ENCODE peak calls at places on chromosomes 7 and 10, in eight cellular contexts. One of them, this sample, is unnamed.

GRCh38 chr10:19730071-19730470 is 86.2 kb upstream of the PLXDC2 start:
- DNase-seq in H1: no peak
- DNase-seq in Peyer's patch: no peak
- DNase-seq in CD4-positive, CD25-positive, alpha-beta regulatory T cell: no peak
- DNase-seq in fibroblast of lung: peak; percentile 86
- DNase-seq in CD4-positive, alpha-beta memory T cell: no peak
- DNase-seq in HCT116: no peak
- DNase-seq in CD8-positive, alpha-beta memory T cell: no peak
- DNase-seq in this sample: no peak

GRCh38 chr10:42615419-42615818 is 23.0 kb downstream of the ZNF33B start:
- DNase-seq in CD4-positive, alpha-beta memory T cell: no peak
- DNase-seq in HCT116: no peak
- DNase-seq in fibroblast of lung: no peak
- DNase-seq in Peyer's patch: no peak
- DNase-seq in CD4-positive, CD25-positive, alpha-beta regulatory T cell: no peak
- DNase-seq in H1: no peak
- DNase-seq in CD8-positive, alpha-beta memory T cell: no peak
- DNase-seq in this sample: no peak

GRCh38 chr7:157674027-157674714 is 337.4 kb downstream of the DNAJB6 start:
- DNase-seq in H1: peak; percentile 41
- DNase-seq in CD8-positive, alpha-beta memory T cell: no peak
- DNase-seq in fibroblast of lung: no peak
- DNase-seq in Peyer's patch: peak; percentile 35
- DNase-seq in CD4-positive, CD25-positive, alpha-beta regulatory T cell: no peak
- DNase-seq in HCT116: no peak
- DNase-seq in CD4-positive, alpha-beta memory T cell: no peak
- DNase-seq in this sample: no peak

GRCh38 chr7:29968683-29969457 is 20.7 kb downstream of the SCRN1 start:
- DNase-seq in Peyer's patch: no peak
- DNase-seq in CD4-positive, CD25-positive, alpha-beta regulatory T cell: no peak
- DNase-seq in HCT116: no peak
- DNase-seq in H1: no peak
- DNase-seq in fibroblast of lung: peak; percentile 89
- DNase-seq in CD8-positive, alpha-beta memory T cell: no peak
- DNase-seq in CD4-positive, alpha-beta memory T cell: no peak
- DNase-seq in this sample: peak; percentile 38

GRCh38 chr10:47317251-47317650 is 5.0 kb upstream of the GDF2 start:
- DNase-seq in HCT116: no peak
- DNase-seq in CD8-positive, alpha-beta memory T cell: no peak
- DNase-seq in H1: no peak
- DNase-seq in Peyer's patch: no peak
- DNase-seq in CD4-positive, alpha-beta memory T cell: no peak
- DNase-seq in CD4-positive, CD25-positive, alpha-beta regulatory T cell: no peak
- DNase-seq in fibroblast of lung: no peak
- DNase-seq in this sample: no peak

GRCh38 chr10:93072713-93073538 is 767 bp upstream of the CYP26A1 start:
- DNase-seq in fibroblast of lung: no peak
- DNase-seq in HCT116: no peak
- DNase-seq in CD4-positive, alpha-beta memory T cell: no peak
- DNase-seq in CD4-positive, CD25-positive, alpha-beta regulatory T cell: no peak
- DNase-seq in H1: no peak
- DNase-seq in CD8-positive, alpha-beta memory T cell: no peak
- DNase-seq in Peyer's patch: no peak
- DNase-seq in this sample: no peak

GRCh38 chr7:101631224-101631714 is 2.2 kb upstream of the MYL10 start:
- DNase-seq in fibroblast of lung: peak; percentile 50
- DNase-seq in CD4-positive, alpha-beta memory T cell: no peak
- DNase-seq in CD4-positive, CD25-positive, alpha-beta regulatory T cell: no peak
- DNase-seq in CD8-positive, alpha-beta memory T cell: no peak
- DNase-seq in HCT116: no peak
- DNase-seq in H1: no peak
- DNase-seq in Peyer's patch: no peak
- DNase-seq in this sample: no peak

GRCh38 chr10:86667421-86668181 is 710 bp upstream of the LDB3 start:
- DNase-seq in CD8-positive, alpha-beta memory T cell: no peak
- DNase-seq in HCT116: no peak
- DNase-seq in Peyer's patch: no peak
- DNase-seq in fibroblast of lung: no peak
- DNase-seq in H1: no peak
- DNase-seq in CD4-positive, alpha-beta memory T cell: no peak
- DNase-seq in CD4-positive, CD25-positive, alpha-beta regulatory T cell: no peak
- DNase-seq in this sample: no peak

GRCh38 chr10:69363666-69364065 is 53.1 kb downstream of the TACR2 start:
- DNase-seq in HCT116: no peak
- DNase-seq in CD4-positive, alpha-beta memory T cell: no peak
- DNase-seq in CD4-positive, CD25-positive, alpha-beta regulatory T cell: no peak
- DNase-seq in fibroblast of lung: no peak
- DNase-seq in CD8-positive, alpha-beta memory T cell: no peak
- DNase-seq in H1: no peak
- DNase-seq in Peyer's patch: no peak
- DNase-seq in this sample: no peak

GRCh38 chr10:61545170-61545569 is 92.0 kb upstream of the TMEM26 start:
- DNase-seq in CD4-positive, CD25-positive, alpha-beta regulatory T cell: no peak
- DNase-seq in HCT116: no peak
- DNase-seq in H1: no peak
- DNase-seq in fibroblast of lung: no peak
- DNase-seq in CD8-positive, alpha-beta memory T cell: no peak
- DNase-seq in CD4-positive, alpha-beta memory T cell: no peak
- DNase-seq in Peyer's patch: no peak
- DNase-seq in this sample: no peak

GRCh38 chr10:98368644-98369043 is 46.3 kb downstream of the PYROXD2 start:
- DNase-seq in H1: no peak
- DNase-seq in HCT116: no peak
- DNase-seq in Peyer's patch: no peak
- DNase-seq in CD4-positive, alpha-beta memory T cell: no peak
- DNase-seq in CD4-positive, CD25-positive, alpha-beta regulatory T cell: no peak
- DNase-seq in CD8-positive, alpha-beta memory T cell: no peak
- DNase-seq in fibroblast of lung: no peak
- DNase-seq in this sample: no peak

GRCh38 chr10:77583527-77583926 is 54.1 kb downstream of the KCNMA1 start:
- DNase-seq in fibroblast of lung: no peak
- DNase-seq in HCT116: no peak
- DNase-seq in CD4-positive, alpha-beta memory T cell: no peak
- DNase-seq in CD4-positive, CD25-positive, alpha-beta regulatory T cell: no peak
- DNase-seq in H1: no peak
- DNase-seq in CD8-positive, alpha-beta memory T cell: no peak
- DNase-seq in Peyer's patch: peak; percentile 15
- DNase-seq in this sample: no peak

GRCh38 chr10:78741541-78741940 is 327.2 kb upstream of the ZMIZ1 start:
- DNase-seq in fibroblast of lung: peak; percentile 47
- DNase-seq in Peyer's patch: no peak
- DNase-seq in CD4-positive, CD25-positive, alpha-beta regulatory T cell: no peak
- DNase-seq in CD4-positive, alpha-beta memory T cell: no peak
- DNase-seq in CD8-positive, alpha-beta memory T cell: no peak
- DNase-seq in HCT116: no peak
- DNase-seq in H1: no peak
- DNase-seq in this sample: no peak

GRCh38 chr7:112616295-112616694 is 135.5 kb downstream of the LSMEM1 start:
- DNase-seq in fibroblast of lung: no peak
- DNase-seq in CD4-positive, alpha-beta memory T cell: no peak
- DNase-seq in H1: no peak
- DNase-seq in CD8-positive, alpha-beta memory T cell: no peak
- DNase-seq in Peyer's patch: no peak
- DNase-seq in CD4-positive, CD25-positive, alpha-beta regulatory T cell: no peak
- DNase-seq in HCT116: no peak
- DNase-seq in this sample: no peak

GRCh38 chr7:136869991-136870798 is 1.7 kb downstream of the CHRM2 start:
- DNase-seq in CD8-positive, alpha-beta memory T cell: no peak
- DNase-seq in Peyer's patch: no peak
- DNase-seq in fibroblast of lung: peak; percentile 47
- DNase-seq in CD4-positive, alpha-beta memory T cell: no peak
- DNase-seq in CD4-positive, CD25-positive, alpha-beta regulatory T cell: no peak
- DNase-seq in H1: no peak
- DNase-seq in HCT116: no peak
- DNase-seq in this sample: no peak

GRCh38 chr7:148962823-148963582 is 65.3 kb downstream of the PDIA4 start:
- DNase-seq in CD4-positive, CD25-positive, alpha-beta regulatory T cell: peak; percentile 82
- DNase-seq in CD4-positive, alpha-beta memory T cell: peak; percentile 80
- DNase-seq in Peyer's patch: peak; percentile 72
- DNase-seq in HCT116: peak; percentile 60
- DNase-seq in H1: no peak
- DNase-seq in fibroblast of lung: peak; percentile 55
- DNase-seq in CD8-positive, alpha-beta memory T cell: peak; percentile 32
- DNase-seq in this sample: no peak

GRCh38 chr7:151708610-151709009 is 168.3 kb downstream of the PRKAG2 start:
- DNase-seq in fibroblast of lung: no peak
- DNase-seq in CD8-positive, alpha-beta memory T cell: no peak
- DNase-seq in CD4-positive, alpha-beta memory T cell: no peak
- DNase-seq in HCT116: no peak
- DNase-seq in CD4-positive, CD25-positive, alpha-beta regulatory T cell: no peak
- DNase-seq in Peyer's patch: no peak
- DNase-seq in H1: no peak
- DNase-seq in this sample: no peak
- H3K27ac ChIP-seq in fibroblast of lung: no peak overlapping the region
- H3K27ac ChIP-seq in CD8-positive, alpha-beta memory T cell: no peak overlapping the region
- H3K27ac ChIP-seq in CD4-positive, alpha-beta memory T cell: no peak overlapping the region
- H3K27ac ChIP-seq in HCT116: no peak overlapping the region
- H3K27ac ChIP-seq in CD4-positive, CD25-positive, alpha-beta regulatory T cell: no peak overlapping the region
- H3K27ac ChIP-seq in Peyer's patch: no peak overlapping the region
- H3K27ac ChIP-seq in H1: no peak overlapping the region
- H3K27ac ChIP-seq in this sample: no peak overlapping the region

DNA sequence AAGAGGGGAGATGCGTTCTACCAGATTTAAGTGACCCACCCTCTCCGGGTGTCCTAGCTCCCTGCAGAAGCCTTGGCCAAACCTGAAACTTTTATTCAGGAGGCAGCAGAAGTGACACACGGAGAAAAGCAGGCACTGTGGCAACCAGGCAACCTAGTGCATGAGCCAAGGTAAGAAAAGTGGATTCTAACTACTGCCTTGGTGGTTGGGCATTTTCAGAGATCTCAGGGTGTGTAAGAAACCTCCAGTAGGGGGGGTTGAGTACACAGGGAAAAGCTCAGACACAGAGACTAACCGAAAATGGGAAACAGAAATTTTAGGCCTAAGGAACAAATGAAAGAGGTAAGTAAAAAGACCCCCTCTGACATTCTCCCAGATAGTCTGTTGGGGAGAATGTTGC is 645.7 kb downstream of the ANKRD7 start:
- DNase-seq in fibroblast of lung: no peak
- DNase-seq in CD8-positive, alpha-beta memory T cell: no peak
- DNase-seq in HCT116: peak; percentile 12
- DNase-seq in H1: peak; percentile 47
- DNase-seq in CD4-positive, alpha-beta memory T cell: no peak
- DNase-seq in CD4-positive, CD25-positive, alpha-beta regulatory T cell: no peak
- DNase-seq in Peyer's patch: no peak
- DNase-seq in this sample: no peak
- H3K27ac ChIP-seq in fibroblast of lung: no peak overlapping the region
- H3K27ac ChIP-seq in CD8-positive, alpha-beta memory T cell: no peak overlapping the region
- H3K27ac ChIP-seq in HCT116: no peak overlapping the region
- H3K27ac ChIP-seq in H1: no peak overlapping the region
- H3K27ac ChIP-seq in CD4-positive, alpha-beta memory T cell: no peak overlapping the region
- H3K27ac ChIP-seq in CD4-positive, CD25-positive, alpha-beta regulatory T cell: no peak overlapping the region
- H3K27ac ChIP-seq in Peyer's patch: no peak overlapping the region
- H3K27ac ChIP-seq in this sample: no peak overlapping the region

DNA sequence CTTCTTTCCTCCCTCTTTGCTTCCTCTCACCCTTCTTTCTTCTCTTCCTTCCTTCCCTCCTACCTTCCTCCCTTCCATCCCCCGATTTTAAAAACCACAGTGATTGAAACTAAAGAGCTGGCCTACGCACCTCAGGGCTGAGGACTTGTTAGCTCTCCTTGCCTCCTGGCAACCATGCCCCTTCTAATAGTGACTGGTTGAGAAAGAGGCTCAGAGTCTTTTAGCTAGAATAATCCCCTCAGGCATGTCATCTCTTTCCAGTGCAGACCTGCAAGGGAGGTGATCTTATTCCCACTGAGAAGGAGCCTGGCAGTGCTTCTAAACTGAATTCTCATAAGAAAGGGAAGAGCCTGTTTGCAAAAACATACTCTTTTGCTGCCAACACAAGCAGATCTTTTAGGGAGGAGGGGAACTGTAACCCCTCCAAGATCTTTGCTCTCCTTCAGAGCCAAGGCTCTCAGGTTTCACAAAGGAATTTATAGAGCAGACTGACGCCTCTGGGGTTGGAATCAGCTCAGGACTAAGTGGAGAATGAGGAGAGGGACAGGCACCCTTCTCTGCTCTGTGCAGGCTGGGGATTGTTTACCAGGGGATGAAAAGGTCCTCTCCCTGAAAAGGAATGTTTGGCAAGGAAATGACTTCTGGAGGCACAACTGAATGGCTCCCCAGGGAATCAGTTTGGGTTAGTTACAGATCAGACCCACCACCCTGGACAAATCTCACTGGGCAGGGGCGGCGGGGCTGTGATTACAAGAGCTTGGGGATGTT is 9.4 kb upstream of the ANKRD1 start:
- DNase-seq in CD4-positive, CD25-positive, alpha-beta regulatory T cell: no peak
- DNase-seq in CD8-positive, alpha-beta memory T cell: no peak
- DNase-seq in H1: no peak
- DNase-seq in CD4-positive, alpha-beta memory T cell: no peak
- DNase-seq in HCT116: no peak
- DNase-seq in fibroblast of lung: peak; percentile 89
- DNase-seq in Peyer's patch: no peak
- DNase-seq in this sample: no peak
- H3K27ac ChIP-seq in CD4-positive, CD25-positive, alpha-beta regulatory T cell: no peak overlapping the region
- H3K27ac ChIP-seq in CD8-positive, alpha-beta memory T cell: no peak overlapping the region
- H3K27ac ChIP-seq in H1: no peak overlapping the region
- H3K27ac ChIP-seq in CD4-positive, alpha-beta memory T cell: no peak overlapping the region
- H3K27ac ChIP-seq in HCT116: peak overlapping the region; percentile 39
- H3K27ac ChIP-seq in fibroblast of lung: peak overlapping the region; percentile 48
- H3K27ac ChIP-seq in Peyer's patch: no peak overlapping the region
- H3K27ac ChIP-seq in this sample: peak overlapping the region; percentile 46

GRCh38 chr10:29791773-29792172 is 157.0 kb upstream of the SVIL start:
- DNase-seq in CD4-positive, CD25-positive, alpha-beta regulatory T cell: no peak
- DNase-seq in fibroblast of lung: no peak
- DNase-seq in H1: no peak
- DNase-seq in CD8-positive, alpha-beta memory T cell: no peak
- DNase-seq in CD4-positive, alpha-beta memory T cell: no peak
- DNase-seq in HCT116: no peak
- DNase-seq in Peyer's patch: no peak
- DNase-seq in this sample: no peak

GRCh38 chr10:29795856-29796255 is 161.1 kb upstream of the SVIL start:
- DNase-seq in H1: no peak
- DNase-seq in CD4-positive, CD25-positive, alpha-beta regulatory T cell: no peak
- DNase-seq in Peyer's patch: no peak
- DNase-seq in CD8-positive, alpha-beta memory T cell: no peak
- DNase-seq in CD4-positive, alpha-beta memory T cell: no peak
- DNase-seq in fibroblast of lung: peak; percentile 82
- DNase-seq in HCT116: no peak
- DNase-seq in this sample: no peak

GRCh38 chr10:29794776-29795635 is 160.2 kb upstream of the SVIL start:
- DNase-seq in Peyer's patch: no peak
- DNase-seq in H1: no peak
- DNase-seq in fibroblast of lung: peak; percentile 81
- DNase-seq in CD4-positive, alpha-beta memory T cell: no peak
- DNase-seq in CD8-positive, alpha-beta memory T cell: no peak
- DNase-seq in HCT116: no peak
- DNase-seq in CD4-positive, CD25-positive, alpha-beta regulatory T cell: no peak
- DNase-seq in this sample: no peak

GRCh38 chr10:29798876-29799690 is 164.3 kb upstream of the SVIL start:
- DNase-seq in H1: no peak
- DNase-seq in CD4-positive, CD25-positive, alpha-beta regulatory T cell: no peak
- DNase-seq in CD4-positive, alpha-beta memory T cell: no peak
- DNase-seq in fibroblast of lung: no peak
- DNase-seq in HCT116: no peak
- DNase-seq in Peyer's patch: no peak
- DNase-seq in CD8-positive, alpha-beta memory T cell: no peak
- DNase-seq in this sample: no peak

DNA sequence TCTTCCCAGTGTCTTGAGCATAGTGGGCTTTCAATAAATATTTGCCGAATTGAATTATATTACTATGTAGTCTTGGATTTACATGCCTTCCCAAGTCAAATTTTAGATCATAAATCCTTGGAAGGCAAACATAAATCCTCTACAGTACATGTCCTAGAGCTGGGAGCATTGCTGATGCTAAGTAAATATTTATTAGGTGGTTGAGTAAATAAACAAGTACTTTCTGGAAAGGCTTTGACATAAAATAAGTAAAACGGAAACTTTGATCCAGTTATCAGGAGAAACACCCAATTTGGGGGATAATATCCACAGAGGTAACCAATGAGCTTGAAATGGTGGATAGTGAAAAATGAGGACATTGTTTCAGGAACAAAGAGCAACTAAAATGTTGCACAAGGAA is 162.8 kb upstream of the SVIL start:
- DNase-seq in H1: no peak
- DNase-seq in CD8-positive, alpha-beta memory T cell: no peak
- DNase-seq in Peyer's patch: no peak
- DNase-seq in CD4-positive, alpha-beta memory T cell: no peak
- DNase-seq in CD4-positive, CD25-positive, alpha-beta regulatory T cell: no peak
- DNase-seq in fibroblast of lung: no peak
- DNase-seq in HCT116: no peak
- DNase-seq in this sample: no peak
- H3K27ac ChIP-seq in H1: no peak overlapping the region
- H3K27ac ChIP-seq in CD8-positive, alpha-beta memory T cell: no peak overlapping the region
- H3K27ac ChIP-seq in Peyer's patch: no peak overlapping the region
- H3K27ac ChIP-seq in CD4-positive, alpha-beta memory T cell: no peak overlapping the region
- H3K27ac ChIP-seq in CD4-positive, CD25-positive, alpha-beta regulatory T cell: no peak overlapping the region
- H3K27ac ChIP-seq in fibroblast of lung: no peak overlapping the region
- H3K27ac ChIP-seq in HCT116: no peak overlapping the region
- H3K27ac ChIP-seq in this sample: no peak overlapping the region